ENCODE peak calls at places on chromosomes 2 and 18, in seven cellular contexts. One of them, this sample, is unnamed.

GRCh38 chr2:224576098-224576715 is 9.0 kb downstream of the CUL3 start:
- DNase-seq in bronchial epithelial cell: no peak
- DNase-seq in hypothalamus: no peak
- DNase-seq in progenitor cell of endocrine pancreas: no peak
- DNase-seq in WTC11: no peak
- DNase-seq in HCT116: no peak
- DNase-seq in AG04450: no peak
- DNase-seq in this sample: no peak

GRCh38 chr2:30235859-30236535 is 4.7 kb downstream of the LBH start:
- DNase-seq in AG04450: no peak
- DNase-seq in WTC11: no peak
- DNase-seq in hypothalamus: no peak
- DNase-seq in progenitor cell of endocrine pancreas: no peak
- DNase-seq in HCT116: no peak
- DNase-seq in bronchial epithelial cell: no peak
- DNase-seq in this sample: no peak

GRCh38 chr2:152284398-152284797 is 50.6 kb upstream of the FMNL2 start:
- DNase-seq in WTC11: no peak
- DNase-seq in hypothalamus: no peak
- DNase-seq in HCT116: no peak
- DNase-seq in AG04450: no peak
- DNase-seq in progenitor cell of endocrine pancreas: no peak
- DNase-seq in bronchial epithelial cell: no peak
- DNase-seq in this sample: no peak

GRCh38 chr2:70557171-70557838 is 3.7 kb upstream of the TGFA start:
- DNase-seq in hypothalamus: no peak
- DNase-seq in AG04450: no peak
- DNase-seq in progenitor cell of endocrine pancreas: no peak
- DNase-seq in WTC11: no peak
- DNase-seq in HCT116: no peak
- DNase-seq in bronchial epithelial cell: peak; percentile 45
- DNase-seq in this sample: peak; percentile 85

GRCh38 chr18:36366994-36367839 is 69.7 kb downstream of the FHOD3 start:
- DNase-seq in bronchial epithelial cell: no peak
- DNase-seq in HCT116: no peak
- DNase-seq in WTC11: no peak
- DNase-seq in progenitor cell of endocrine pancreas: no peak
- DNase-seq in hypothalamus: no peak
- DNase-seq in AG04450: no peak
- DNase-seq in this sample: no peak

GRCh38 chr2:85247591-85247990 is 80.2 kb downstream of the TGOLN2 start:
- DNase-seq in AG04450: no peak
- DNase-seq in progenitor cell of endocrine pancreas: no peak
- DNase-seq in bronchial epithelial cell: no peak
- DNase-seq in hypothalamus: no peak
- DNase-seq in WTC11: no peak
- DNase-seq in HCT116: no peak
- DNase-seq in this sample: no peak

GRCh38 chr2:65710779-65711295 is 278.4 kb upstream of the SPRED2 start:
- DNase-seq in progenitor cell of endocrine pancreas: no peak
- DNase-seq in AG04450: no peak
- DNase-seq in WTC11: no peak
- DNase-seq in HCT116: peak; percentile 48
- DNase-seq in bronchial epithelial cell: peak; percentile 57
- DNase-seq in hypothalamus: no peak
- DNase-seq in this sample: no peak

GRCh38 chr2:98656800-98657199 is 48.4 kb downstream of the UNC50 start:
- DNase-seq in progenitor cell of endocrine pancreas: no peak
- DNase-seq in WTC11: no peak
- DNase-seq in AG04450: no peak
- DNase-seq in bronchial epithelial cell: no peak
- DNase-seq in HCT116: no peak
- DNase-seq in hypothalamus: no peak
- DNase-seq in this sample: peak; percentile 28

GRCh38 chr2:23376972-23377371 is 8.0 kb upstream of the KLHL29 start:
- DNase-seq in AG04450: no peak
- DNase-seq in hypothalamus: no peak
- DNase-seq in HCT116: no peak
- DNase-seq in bronchial epithelial cell: no peak
- DNase-seq in progenitor cell of endocrine pancreas: no peak
- DNase-seq in WTC11: no peak
- DNase-seq in this sample: no peak

This sample was measured in small intestine.